ENCODE peak calls at places on chromosomes 12 and 14, in four cellular contexts. One of them, this sample, is unnamed.

GRCh38 chr14:35766700-35767082 is 42.4 kb downstream of the RALGAPA1 start:
- DNase-seq in breast epithelium: no peak
- DNase-seq in Peyer's patch: no peak
- DNase-seq in body of pancreas: no peak
- DNase-seq in this sample: no peak

GRCh38 chr12:25655702-25656101 is 102.6 kb upstream of the LMNTD1 start:
- DNase-seq in breast epithelium: no peak
- DNase-seq in Peyer's patch: no peak
- DNase-seq in body of pancreas: peak
- DNase-seq in this sample: no peak

GRCh38 chr12:106801830-106802561 is 27.5 kb downstream of the RIC8B start:
- DNase-seq in breast epithelium: no peak
- DNase-seq in Peyer's patch: no peak
- DNase-seq in body of pancreas: no peak
- DNase-seq in this sample: no peak

GRCh38 chr14:61277232-61277631 is 3.9 kb downstream of the TMEM30B start:
- DNase-seq in breast epithelium: no peak
- DNase-seq in Peyer's patch: no peak
- DNase-seq in body of pancreas: no peak
- DNase-seq in this sample: no peak

GRCh38 chr12:89453579-89453978 is 71.0 kb downstream of the GALNT4 start:
- DNase-seq in breast epithelium: no peak
- DNase-seq in Peyer's patch: no peak
- DNase-seq in body of pancreas: no peak
- DNase-seq in this sample: no peak

GRCh38 chr14:99821519-99822165 is 28.4 kb downstream of the EML1 start:
- DNase-seq in breast epithelium: no peak
- DNase-seq in Peyer's patch: no peak
- DNase-seq in body of pancreas: peak
- DNase-seq in this sample: no peak

GRCh38 chr14:76420827-76421226 is 44.9 kb downstream of the ESRRB start:
- DNase-seq in breast epithelium: no peak
- DNase-seq in Peyer's patch: no peak
- DNase-seq in body of pancreas: no peak
- DNase-seq in this sample: no peak

GRCh38 chr14:95530461-95531170 is 4.2 kb upstream of the GLRX5 start:
- DNase-seq in breast epithelium: no peak
- DNase-seq in Peyer's patch: no peak
- DNase-seq in body of pancreas: no peak
- DNase-seq in this sample: no peak

GRCh38 chr14:79986251-79986650 is 225.1 kb downstream of the DIO2 start:
- DNase-seq in breast epithelium: no peak
- DNase-seq in Peyer's patch: no peak
- DNase-seq in body of pancreas: no peak
- DNase-seq in this sample: no peak

GRCh38 chr12:13102481-13103195 is 829 bp downstream of the GSG1 start:
- DNase-seq in breast epithelium: no peak
- DNase-seq in Peyer's patch: no peak
- DNase-seq in body of pancreas: no peak
- DNase-seq in this sample: no peak

GRCh38 chr12:13101854-13102375 is 1.6 kb downstream of the GSG1 start:
- DNase-seq in breast epithelium: no peak
- DNase-seq in Peyer's patch: peak
- DNase-seq in body of pancreas: no peak
- DNase-seq in this sample: no peak

GRCh38 chr12:13104403-13104802 is 936 bp upstream of the GSG1 start:
- DNase-seq in breast epithelium: no peak
- DNase-seq in Peyer's patch: no peak
- DNase-seq in body of pancreas: no peak
- DNase-seq in this sample: no peak

GRCh38 chr12:13100882-13101769 is 2.3 kb downstream of the GSG1 start:
- DNase-seq in breast epithelium: peak
- DNase-seq in Peyer's patch: peak
- DNase-seq in body of pancreas: peak
- DNase-seq in this sample: peak

DNA sequence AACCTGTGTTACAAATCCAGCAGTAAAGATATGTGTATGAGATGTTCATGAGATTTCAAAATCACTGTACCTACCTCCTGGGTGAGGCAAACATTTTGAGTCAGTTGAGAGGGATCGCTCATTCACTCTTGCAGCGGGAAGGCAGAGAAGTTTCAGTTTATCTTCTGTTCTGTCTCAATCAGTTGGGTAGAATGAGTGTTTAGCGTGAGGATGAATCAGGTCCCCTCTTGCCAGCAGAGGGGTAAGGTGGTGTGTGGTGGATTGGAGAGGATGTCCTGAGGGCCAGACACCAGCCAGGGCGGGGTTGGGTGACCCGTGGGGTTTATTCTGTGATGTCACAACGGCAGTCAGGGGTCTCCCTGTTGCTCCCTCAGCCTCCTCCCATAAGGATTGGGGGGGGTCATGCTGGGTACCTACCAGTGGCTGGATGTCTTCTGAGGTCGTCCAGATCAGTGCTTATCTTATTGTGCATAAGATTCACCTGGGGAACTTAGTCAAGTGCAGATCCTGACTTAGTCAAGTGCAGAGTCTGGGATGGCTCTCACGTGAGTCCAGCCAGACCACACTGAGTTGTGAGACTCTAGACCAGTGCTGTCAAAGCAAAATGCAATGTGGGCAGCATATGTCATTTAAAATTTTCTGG is at the start of gene GSG1:
- DNase-seq in breast epithelium: no peak
- DNase-seq in Peyer's patch: no peak
- DNase-seq in body of pancreas: no peak
- DNase-seq in this sample: no peak
- H3K27ac ChIP-seq in breast epithelium: peak
- H3K27ac ChIP-seq in Peyer's patch: peak
- H3K27ac ChIP-seq in body of pancreas: no peak
- H3K27ac ChIP-seq in this sample: peak

GRCh38 chr12:108567388-108567787 is 5.0 kb downstream of the ISCU start:
- DNase-seq in breast epithelium: no peak
- DNase-seq in Peyer's patch: no peak
- DNase-seq in body of pancreas: no peak
- DNase-seq in this sample: peak

GRCh38 chr12:108566452-108566851 is 4.1 kb downstream of the ISCU start:
- DNase-seq in breast epithelium: no peak
- DNase-seq in Peyer's patch: no peak
- DNase-seq in body of pancreas: no peak
- DNase-seq in this sample: no peak

GRCh38 chr12:108567974-108568652 is 5.7 kb downstream of the ISCU start:
- DNase-seq in breast epithelium: no peak
- DNase-seq in Peyer's patch: no peak
- DNase-seq in body of pancreas: no peak
- DNase-seq in this sample: no peak

GRCh38 chr12:108570743-108571603 is 8.6 kb downstream of the ISCU start:
- DNase-seq in breast epithelium: no peak
- DNase-seq in Peyer's patch: no peak
- DNase-seq in body of pancreas: no peak
- DNase-seq in this sample: no peak

DNA sequence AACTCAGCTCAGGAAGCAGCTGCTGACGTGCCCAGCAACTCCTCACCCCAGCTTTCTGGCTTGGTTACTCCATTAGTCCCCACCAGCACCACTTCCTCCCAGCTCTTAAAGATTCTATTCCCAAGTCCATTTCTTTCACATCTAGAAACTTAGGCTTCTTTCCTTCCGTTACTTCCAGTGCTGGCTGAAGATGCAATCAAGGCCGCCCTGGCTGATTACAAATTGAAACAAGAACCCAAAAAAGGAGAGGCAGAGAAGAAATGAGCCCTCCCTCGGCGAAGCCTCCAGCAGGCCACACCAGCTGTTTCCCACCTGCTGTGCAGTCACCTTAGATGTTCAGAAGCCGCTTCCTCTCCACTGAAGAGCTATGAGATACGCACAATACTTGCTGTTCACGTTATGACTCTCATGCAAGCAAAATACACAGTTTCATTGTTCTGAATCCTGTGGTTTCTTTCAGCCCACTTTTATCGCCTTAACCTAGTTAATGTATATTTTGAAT is 6.3 kb downstream of the ISCU start:
- DNase-seq in breast epithelium: no peak
- DNase-seq in Peyer's patch: no peak
- DNase-seq in body of pancreas: no peak
- DNase-seq in this sample: no peak
- H3K4me3 ChIP-seq in breast epithelium: no peak
- H3K4me3 ChIP-seq in Peyer's patch: no peak
- H3K4me3 ChIP-seq in body of pancreas: no peak
- H3K4me3 ChIP-seq in this sample: no peak

GRCh38 chr14:63852271-63852816 is 460 bp upstream of the SYNE2 start:
- DNase-seq in breast epithelium: no peak
- DNase-seq in Peyer's patch: no peak
- DNase-seq in body of pancreas: peak
- DNase-seq in this sample: no peak

GRCh38 chr14:63854330-63854729 is 1.5 kb downstream of the SYNE2 start:
- DNase-seq in breast epithelium: no peak
- DNase-seq in Peyer's patch: no peak
- DNase-seq in body of pancreas: no peak
- DNase-seq in this sample: no peak

GRCh38 chr14:63855272-63855671 is 2.5 kb downstream of the SYNE2 start:
- DNase-seq in breast epithelium: no peak
- DNase-seq in Peyer's patch: no peak
- DNase-seq in body of pancreas: no peak
- DNase-seq in this sample: no peak

GRCh38 chr14:63853831-63854293 is 1.1 kb downstream of the SYNE2 start:
- DNase-seq in breast epithelium: peak
- DNase-seq in Peyer's patch: peak
- DNase-seq in body of pancreas: peak
- DNase-seq in this sample: peak

DNA sequence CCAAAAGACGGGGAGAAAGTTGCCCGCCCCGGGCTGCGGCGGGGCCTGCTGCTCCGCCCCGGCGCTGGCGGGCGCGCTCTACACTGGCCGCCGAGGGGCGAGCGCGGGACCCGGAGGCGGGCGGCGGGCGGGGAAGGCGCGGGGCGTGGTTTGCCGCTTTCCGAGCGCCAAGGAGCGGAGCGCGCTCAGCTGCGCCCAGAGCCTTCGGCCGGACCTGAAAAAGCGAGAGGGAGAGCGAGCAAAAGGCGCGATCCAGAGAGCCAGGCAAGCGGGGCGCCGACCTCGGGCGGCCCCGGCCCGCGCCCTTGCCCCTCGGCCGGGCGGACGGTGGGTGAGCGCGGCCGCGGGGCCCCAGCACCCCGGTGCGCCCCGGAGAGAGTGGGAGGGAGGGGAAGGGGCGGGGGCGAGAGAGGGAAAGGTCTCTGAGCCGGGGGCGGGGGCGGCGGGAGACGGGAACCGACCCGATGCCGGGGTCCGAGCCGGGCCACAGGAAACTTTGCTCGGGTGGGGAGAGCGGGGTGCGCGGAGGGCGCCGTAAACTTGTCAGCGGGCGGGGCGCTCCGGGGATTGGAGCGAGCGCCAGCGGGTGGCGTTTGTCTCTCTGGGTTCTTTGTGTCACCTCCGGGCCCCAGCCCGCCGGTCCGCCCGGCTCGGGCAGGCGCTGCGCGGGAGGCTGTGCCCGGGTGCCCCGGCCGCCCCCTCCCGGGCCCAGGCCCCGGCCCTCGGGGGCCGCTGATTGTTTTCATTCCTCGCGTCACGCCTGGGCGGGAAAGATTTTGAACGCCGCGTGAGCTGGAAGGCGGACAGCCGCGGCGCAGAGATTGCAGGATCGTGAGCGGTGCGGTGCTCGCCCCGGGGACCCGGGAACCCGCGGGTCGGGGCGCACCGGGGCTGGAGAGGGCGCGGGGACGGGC is at the start of gene SYNE2:
- DNase-seq in breast epithelium: peak
- DNase-seq in Peyer's patch: peak
- DNase-seq in body of pancreas: peak
- DNase-seq in this sample: no peak
- TF ChIP-seq CTCF in breast epithelium: no peak
- TF ChIP-seq CTCF in Peyer's patch: peak
- TF ChIP-seq CTCF in body of pancreas: peak
- TF ChIP-seq CTCF in this sample: no peak

GRCh38 chr12:130254476-130255276 is 83.0 kb upstream of the PIWIL1 start:
- DNase-seq in breast epithelium: no peak
- DNase-seq in Peyer's patch: no peak
- DNase-seq in body of pancreas: peak
- DNase-seq in this sample: no peak
- H3K27ac ChIP-seq in breast epithelium: peak
- H3K27ac ChIP-seq in Peyer's patch: no peak
- H3K27ac ChIP-seq in body of pancreas: peak
- H3K27ac ChIP-seq in this sample: no peak

GRCh38 chr14:38197001-38197760 is 10.5 kb upstream of the SSTR1 start:
- DNase-seq in breast epithelium: no peak
- DNase-seq in Peyer's patch: no peak
- DNase-seq in body of pancreas: no peak
- DNase-seq in this sample: no peak

GRCh38 chr14:38199076-38199475 is 8.6 kb upstream of the SSTR1 start:
- DNase-seq in breast epithelium: no peak
- DNase-seq in Peyer's patch: no peak
- DNase-seq in body of pancreas: no peak
- DNase-seq in this sample: no peak

GRCh38 chr14:38199768-38200167 is 7.9 kb upstream of the SSTR1 start:
- DNase-seq in breast epithelium: no peak
- DNase-seq in Peyer's patch: no peak
- DNase-seq in body of pancreas: no peak
- DNase-seq in this sample: no peak

GRCh38 chr14:38198425-38198824 is 9.3 kb upstream of the SSTR1 start:
- DNase-seq in breast epithelium: no peak
- DNase-seq in Peyer's patch: no peak
- DNase-seq in body of pancreas: no peak
- DNase-seq in this sample: no peak

GRCh38 chr14:38197761-38198345 is 9.9 kb upstream of the SSTR1 start:
- DNase-seq in breast epithelium: no peak
- DNase-seq in Peyer's patch: no peak
- DNase-seq in body of pancreas: no peak
- DNase-seq in this sample: no peak
- H3K4me3 ChIP-seq in breast epithelium: no peak
- H3K4me3 ChIP-seq in Peyer's patch: no peak
- H3K4me3 ChIP-seq in body of pancreas: no peak
- H3K4me3 ChIP-seq in this sample: no peak

GRCh38 chr12:1591029-1591428 is 3.4 kb downstream of the FBXL14 start:
- DNase-seq in breast epithelium: no peak
- DNase-seq in Peyer's patch: no peak
- DNase-seq in body of pancreas: no peak
- DNase-seq in this sample: no peak
- TF ChIP-seq CTCF in breast epithelium: no peak
- TF ChIP-seq CTCF in Peyer's patch: no peak
- TF ChIP-seq CTCF in body of pancreas: no peak
- TF ChIP-seq CTCF in this sample: no peak

GRCh38 chr12:103948746-103949406 is 16.8 kb upstream of the TDG start:
- DNase-seq in breast epithelium: no peak
- DNase-seq in Peyer's patch: no peak
- DNase-seq in body of pancreas: no peak
- DNase-seq in this sample: no peak

GRCh38 chr12:103944964-103945363 is 14.8 kb downstream of the HSP90B1 start:
- DNase-seq in breast epithelium: no peak
- DNase-seq in Peyer's patch: no peak
- DNase-seq in body of pancreas: no peak
- DNase-seq in this sample: no peak

GRCh38 chr12:103952497-103952896 is 13.2 kb upstream of the TDG start:
- DNase-seq in breast epithelium: no peak
- DNase-seq in Peyer's patch: no peak
- DNase-seq in body of pancreas: no peak
- DNase-seq in this sample: no peak

GRCh38 chr12:103947871-103948555 is 17.7 kb upstream of the TDG start:
- DNase-seq in breast epithelium: no peak
- DNase-seq in Peyer's patch: no peak
- DNase-seq in body of pancreas: no peak
- DNase-seq in this sample: no peak
- H3K27ac ChIP-seq in breast epithelium: no peak
- H3K27ac ChIP-seq in Peyer's patch: no peak
- H3K27ac ChIP-seq in body of pancreas: no peak
- H3K27ac ChIP-seq in this sample: no peak